ENCODE peak calls at places on chromosome 1, in five cellular contexts. F is uterus; O is stomach; C is effector memory CD4-positive, alpha-beta T cell; H is ovary. X is an unnamed sample. For H3K4me1, the result is how much of the 10 kb centered on the place peaks cover.

GRCh38 chr1:21573475-21573874 is 64.3 kb downstream of the ALPL start:
- DNase-seq in F (no peak), O (no peak), C (no peak), H (no peak), X (no peak)

GRCh38 chr1:17741052-17741451 is 14.1 kb upstream of the ACTL8 start:
- DNase-seq in F (no peak), O (no peak), C (no peak), H (no peak), X (no peak)

GRCh38 chr1:3171761-3172160 is 102.8 kb downstream of the PRDM16 start:
- DNase-seq in F (no peak), O (no peak), C (no peak), H (no peak), X (no peak)

GRCh38 chr1:198168180-198168579 is 11.4 kb downstream of the NEK7 start:
- DNase-seq in F (no peak), O (no peak), C (no peak), H (no peak), X (no peak)

GRCh38 chr1:112033422-112034120 is 44.1 kb upstream of the KCND3 start:
- DNase-seq in F (no peak), O (no peak), C (no peak), H (no peak), X (no peak)

GRCh38 chr1:28807046-28807445 is 4.9 kb upstream of the OPRD1 start:
- DNase-seq in F (no peak), O (no peak), C (no peak), H (no peak), X (no peak)

GRCh38 chr1:180270767-180271639 is 40.9 kb downstream of the LHX4 start:
- DNase-seq in F (no peak), O (no peak), C (no peak), H (no peak), X (no peak)

GRCh38 chr1:68010094-68010493 is 40.3 kb downstream of the DIRAS3 start:
- DNase-seq in F (no peak), O (no peak), C (no peak), H (no peak), X (no peak)

GRCh38 chr1:31761883-31762282 is 2.3 kb downstream of the ADGRB2 start:
- DNase-seq in F (no peak), O (no peak), C (no peak), H (no peak), X (no peak)

GRCh38 chr1:29668761-29669487 is 432.6 kb downstream of the PTPRU start:
- DNase-seq in F (no peak), O (no peak), C (no peak), H (no peak), X (no peak)

GRCh38 chr1:219419860-219420259 is 193.0 kb downstream of the ZC3H11B start:
- DNase-seq in F (no peak), O (no peak), C (no peak), H (no peak), X (no peak)

GRCh38 chr1:236020359-236021000 is 44.4 kb downstream of the NID1 start:
- DNase-seq in F (peak), O (no peak), C (no peak), H (peak), X (no peak)

GRCh38 chr1:205950826-205951549 is 7.7 kb upstream of the SLC26A9 start:
- DNase-seq in F (no peak), O (no peak), C (no peak), H (no peak), X (no peak)

GRCh38 chr1:240044620-240045019 is 47.1 kb upstream of the FMN2 start:
- DNase-seq in F (no peak), O (no peak), C (no peak), H (no peak), X (no peak)

GRCh38 chr1:30768169-30768829 is 10.7 kb upstream of the LAPTM5 start:
- DNase-seq in F (no peak), O (no peak), C (no peak), H (no peak), X (no peak)

GRCh38 chr1:236545621-236546169 is 21.9 kb downstream of the LGALS8 start:
- DNase-seq in F (no peak), O (no peak), C (no peak), H (no peak), X (no peak)

GRCh38 chr1:56450004-56450666 is 129.2 kb downstream of the PLPP3 start:
- DNase-seq in F (no peak), O (no peak), C (no peak), H (no peak), X (no peak)

GRCh38 chr1:78691995-78692747 is 42.5 kb downstream of the IFI44 start:
- DNase-seq in F (no peak), O (no peak), C (no peak), H (no peak), X (no peak)

GRCh38 chr1:11064942-11065341 is 5.1 kb upstream of the SRM start:
- DNase-seq in F (no peak), O (no peak), C (no peak), H (no peak), X (no peak)

GRCh38 chr1:179743679-179744400 is 749 bp downstream of the FAM163A start:
- DNase-seq in F (no peak), O (no peak), C (no peak), H (no peak), X (no peak)

GRCh38 chr1:179197690-179198297 is 31.7 kb downstream of the ABL2 start:
- DNase-seq in F (no peak), O (no peak), C (no peak), H (no peak), X (peak)

GRCh38 chr1:13725714-13726175 is 25.8 kb downstream of the PRDM2 start:
- DNase-seq in F (no peak), O (peak), C (peak), H (no peak), X (no peak)

GRCh38 chr1:114139540-114139939 is 14.1 kb downstream of the SYT6 start:
- DNase-seq in F (no peak), O (no peak), C (no peak), H (no peak), X (no peak)

GRCh38 chr1:113142791-113143190 is 69.8 kb downstream of the LRIG2 start:
- DNase-seq in F (no peak), O (no peak), C (no peak), H (no peak), X (no peak)

GRCh38 chr1:94490556-94490955 is 51.0 kb downstream of the F3 start:
- DNase-seq in F (no peak), O (no peak), C (no peak), H (no peak), X (no peak)

GRCh38 chr1:179828554-179829110 is 49.0 kb downstream of the TOR1AIP2 start:
- DNase-seq in F (no peak), O (no peak), C (no peak), H (no peak), X (no peak)

GRCh38 chr1:170126691-170127090 is 19.1 kb upstream of the NTMT2 start:
- DNase-seq in F (no peak), O (no peak), C (no peak), H (no peak), X (no peak)

GRCh38 chr1:23561813-23562100 is 2.5 kb upstream of the ID3 start:
- DNase-seq in F (no peak), O (no peak), C (no peak), H (no peak), X (no peak)

GRCh38 chr1:13582713-13583443 is 754 bp upstream of the PDPN start:
- DNase-seq in F (no peak), O (no peak), C (no peak), H (no peak), X (no peak)

GRCh38 chr1:227923353-227924167 is 24.2 kb downstream of the WNT9A start:
- DNase-seq in F (no peak), O (no peak), C (no peak), H (no peak), X (no peak)

GRCh38 chr1:244590670-244591069 is 62.3 kb upstream of the DESI2 start:
- DNase-seq in F (no peak), O (no peak), C (no peak), H (no peak), X (no peak)

GRCh38 chr1:50893466-50893865 is 66.6 kb downstream of the FAF1 start:
- DNase-seq in F (no peak), O (no peak), C (no peak), H (no peak), X (no peak)

GRCh38 chr1:157542676-157543075 is 9.6 kb downstream of the FCRL5 start:
- DNase-seq in F (no peak), O (no peak), C (no peak), H (no peak), X (no peak)

GRCh38 chr1:214039394-214040018 is 51.7 kb downstream of the PROX1 start:
- DNase-seq in F (no peak), O (no peak), C (no peak), H (no peak), X (no peak)

DNA sequence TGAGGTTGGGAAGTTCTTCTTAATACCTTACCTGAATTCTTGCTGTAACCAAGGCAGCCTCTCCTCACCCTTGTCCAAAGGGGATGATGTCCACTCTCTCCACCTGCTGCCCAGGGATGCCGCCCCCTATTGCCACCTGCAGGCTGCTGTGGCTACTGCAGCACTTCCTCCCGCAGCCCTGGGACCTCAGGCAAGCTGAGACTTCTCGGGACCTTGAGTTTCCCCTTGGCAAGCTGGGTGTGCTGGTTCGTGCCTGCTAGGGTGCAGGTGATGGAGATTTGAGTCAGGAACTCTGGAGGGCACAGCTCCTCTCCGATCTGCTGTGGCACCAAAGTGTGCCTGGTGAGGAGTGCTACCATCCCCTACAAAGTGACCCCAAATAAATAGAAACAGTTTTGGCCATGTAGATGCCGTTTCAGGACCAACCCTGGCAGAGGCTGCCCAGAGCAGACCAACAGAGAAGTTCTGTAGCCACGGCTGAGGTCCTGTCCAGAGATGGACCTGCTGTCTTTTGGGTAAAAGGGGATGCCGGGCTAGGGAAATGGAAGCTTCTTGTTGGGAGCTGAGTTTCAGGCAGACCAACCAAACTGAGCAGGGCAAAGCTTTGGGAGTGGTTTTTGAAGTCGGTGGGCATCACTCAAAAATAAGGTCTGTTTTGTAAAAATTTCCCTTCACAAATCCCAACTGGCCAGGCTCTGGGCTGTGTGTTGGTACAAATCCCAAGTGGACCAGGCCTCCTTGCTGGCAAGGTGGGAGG is 31.7 kb downstream of the RUNX3 start:
- DNase-seq in F (no peak), O (peak), C (peak), H (no peak), X (peak)
- H3K4me1 ChIP-seq in F (under half), O (under half), C (under half), H (under half), X (under half)

GRCh38 chr1:247104965-247105364 is 809 bp upstream of the ZNF669 start:
- DNase-seq in F (no peak), O (no peak), C (no peak), H (no peak), X (no peak)
- H3K4me3 ChIP-seq in F (peak), O (peak), C (no peak), H (peak), X (peak)

GRCh38 chr1:247746391-247746935 is 1.5 kb downstream of the OR14A2 start:
- DNase-seq in F (no peak), O (no peak), C (no peak), H (no peak), X (no peak)

GRCh38 chr1:247749870-247750269 is 1.9 kb upstream of the OR14A2 start:
- DNase-seq in F (no peak), O (no peak), C (no peak), H (no peak), X (peak)

GRCh38 chr1:247747616-247748015 is 325 bp downstream of the OR14A2 start:
- DNase-seq in F (no peak), O (no peak), C (no peak), H (no peak), X (no peak)

GRCh38 chr1:247748041-247748440 is at the start of gene OR14A2:
- DNase-seq in F (no peak), O (no peak), C (no peak), H (no peak), X (no peak)
- H3K4me1 ChIP-seq in F (under half), O (under half), C (under half), H (under half), X (under half)

GRCh38 chr1:44786138-44786840 is 1.7 kb downstream of the BEST4 start:
- DNase-seq in F (peak), O (peak), C (peak), H (peak), X (peak)

GRCh38 chr1:44788120-44788860 is at the start of gene BEST4:
- DNase-seq in F (no peak), O (no peak), C (no peak), H (no peak), X (no peak)

GRCh38 chr1:44785501-44786137 is 2.4 kb downstream of the BEST4 start:
- DNase-seq in F (no peak), O (no peak), C (no peak), H (no peak), X (no peak)

GRCh38 chr1:44787506-44787905 is 464 bp downstream of the BEST4 start:
- DNase-seq in F (no peak), O (no peak), C (no peak), H (no peak), X (no peak)

DNA sequence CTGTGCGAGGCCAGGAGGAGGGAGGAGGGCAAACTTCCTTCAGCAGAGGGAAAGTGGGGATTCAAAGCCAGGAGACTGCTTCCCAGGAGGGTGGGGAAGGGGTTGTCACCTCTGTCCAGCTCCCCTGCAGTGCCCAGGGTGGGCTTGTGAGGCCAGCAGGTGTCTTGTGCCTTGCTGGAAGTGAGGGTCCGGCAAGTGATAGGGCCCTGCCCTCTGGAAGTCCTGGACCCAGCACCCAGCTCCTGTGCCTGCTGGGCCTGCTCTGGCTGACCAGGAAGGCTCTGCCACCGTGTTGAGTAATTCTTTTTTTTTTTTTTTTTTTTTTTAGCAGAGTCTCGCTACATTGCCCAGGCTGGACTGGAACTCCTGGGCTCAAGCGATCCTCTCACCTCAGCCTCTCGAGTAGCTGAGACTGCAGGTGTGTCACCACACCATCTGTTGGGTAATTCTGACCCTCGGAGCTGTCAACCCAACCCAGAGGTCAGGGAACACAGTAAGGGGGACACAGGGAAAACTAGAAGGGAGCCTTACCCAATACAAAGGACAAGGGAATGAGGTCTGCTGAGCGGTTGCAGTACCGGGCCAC is 1.0 kb downstream of the BEST4 start:
- DNase-seq in F (no peak), O (no peak), C (no peak), H (no peak), X (no peak)
- H3K4me3 ChIP-seq in F (no peak), O (no peak), C (no peak), H (no peak), X (peak)

GRCh38 chr1:183087001-183087400 is 63.8 kb downstream of the LAMC1 start:
- DNase-seq in F (no peak), O (no peak), C (no peak), H (no peak), X (no peak)
- H3K4me1 ChIP-seq in F (under half), O (half or more), C (under half), H (under half), X (under half)

GRCh38 chr1:159826436-159827101 is at the start of gene SLAMF8:
- DNase-seq in F (no peak), O (peak), C (no peak), H (no peak), X (peak)
- H3K4me3 ChIP-seq in F (no peak), O (no peak), C (no peak), H (no peak), X (peak)

GRCh38 chr1:200378096-200378495 is 31.7 kb downstream of the ZNF281 start:
- DNase-seq in F (no peak), O (no peak), C (no peak), H (no peak), X (no peak)

GRCh38 chr1:200380589-200381021 is 29.2 kb downstream of the ZNF281 start:
- DNase-seq in F (no peak), O (no peak), C (no peak), H (no peak), X (no peak)

GRCh38 chr1:200379431-200379755 is 30.4 kb downstream of the ZNF281 start:
- DNase-seq in F (no peak), O (no peak), C (no peak), H (no peak), X (no peak)

GRCh38 chr1:200381256-200381980 is 28.4 kb downstream of the ZNF281 start:
- DNase-seq in F (no peak), O (no peak), C (no peak), H (no peak), X (no peak)

GRCh38 chr1:200379940-200380588 is 29.8 kb downstream of the ZNF281 start:
- DNase-seq in F (no peak), O (no peak), C (no peak), H (no peak), X (no peak)
- H3K4me1 ChIP-seq in F (under half), O (under half), C (under half), H (under half), X (under half)

GRCh38 chr1:210698661-210699060 is 370.0 kb downstream of the HHAT start:
- DNase-seq in F (no peak), O (no peak), C (no peak), H (no peak), X (no peak)

GRCh38 chr1:210697185-210697584 is 368.5 kb downstream of the HHAT start:
- DNase-seq in F (no peak), O (no peak), C (no peak), H (no peak), X (no peak)

GRCh38 chr1:210695041-210695440 is 366.3 kb downstream of the HHAT start:
- DNase-seq in F (no peak), O (no peak), C (no peak), H (no peak), X (no peak)

GRCh38 chr1:210700083-210700482 is 371.4 kb downstream of the HHAT start:
- DNase-seq in F (no peak), O (no peak), C (no peak), H (no peak), X (no peak)

GRCh38 chr1:210696709-210697108 is 368.0 kb downstream of the HHAT start:
- DNase-seq in F (no peak), O (no peak), C (no peak), H (no peak), X (no peak)
- H3K4me3 ChIP-seq in F (no peak), O (no peak), C (no peak), H (no peak), X (no peak)

GRCh38 chr1:119718969-119719368 is 7.2 kb downstream of the PHGDH start:
- DNase-seq in F (no peak), O (no peak), C (no peak), H (no peak), X (no peak)
- H3K4me1 ChIP-seq in F (under half), O (under half), C (under half), H (under half), X (under half)

X was measured in upper lobe of right lung.